ENCODE peak calls at places on chromosome 6, in seven cellular contexts. U, X, W, B, K, Z and M are unnamed samples.

GRCh38 chr6:29958916-29959315 is 16.6 kb downstream of the HLA-A start:
- DNase-seq in U (no peak), X (no peak), W (no peak), B (no peak), K (no peak), Z (no peak), M (no peak)

GRCh38 chr6:32973144-32973854 is 4.9 kb downstream of the BRD2 start:
- DNase-seq in U (peak; percentile 51), X (peak; percentile 65), W (no peak), B (peak; percentile 27), K (peak; percentile 78), Z (peak; percentile 42), M (peak; percentile 71)

GRCh38 chr6:27388293-27389197 is at the start of gene ZNF391:
- DNase-seq in U (peak; percentile 48), X (peak; percentile 95), W (peak; percentile 88), B (peak; percentile 79), K (peak; percentile 82), Z (peak; percentile 56), M (peak; percentile 83)

GRCh38 chr6:50602191-50602810 is 111.0 kb upstream of the TFAP2D start:
- DNase-seq in U (no peak), X (peak; percentile 72), W (peak; percentile 51), B (peak; percentile 76), K (peak; percentile 40), Z (no peak), M (peak; percentile 11)

GRCh38 chr6:41577865-41578713 is 31.9 kb downstream of the FOXP4 start:
- DNase-seq in U (no peak), X (no peak), W (peak; percentile 57), B (peak; percentile 89), K (no peak), Z (no peak), M (peak; percentile 89)

GRCh38 chr6:146595981-146596731 is 2.6 kb upstream of the ADGB start:
- DNase-seq in U (no peak), X (no peak), W (no peak), B (peak; percentile 39), K (no peak), Z (no peak), M (no peak)

GRCh38 chr6:106702451-106703110 is 73.2 kb downstream of the QRSL1 start:
- DNase-seq in U (no peak), X (no peak), W (no peak), B (no peak), K (peak; percentile 89), Z (no peak), M (peak; percentile 68)

GRCh38 chr6:164640946-164641345 is 668.5 kb downstream of the C6orf118 start:
- DNase-seq in U (no peak), X (no peak), W (no peak), B (no peak), K (peak; percentile 10), Z (no peak), M (no peak)

GRCh38 chr6:125507987-125508655 is 206.4 kb upstream of the HDDC2 start:
- DNase-seq in U (no peak), X (peak; percentile 38), W (peak; percentile 19), B (no peak), K (peak; percentile 29), Z (no peak), M (peak; percentile 88)

GRCh38 chr6:11430036-11430435 is 107.5 kb upstream of the TMEM170B start:
- DNase-seq in U (no peak), X (no peak), W (no peak), B (no peak), K (no peak), Z (no peak), M (no peak)

GRCh38 chr6:83341765-83342164 is 89.1 kb downstream of the ME1 start:
- DNase-seq in U (no peak), X (no peak), W (no peak), B (no peak), K (peak; percentile 4), Z (no peak), M (no peak)

GRCh38 chr6:4172368-4172767 is 37.0 kb upstream of the ECI2 start:
- DNase-seq in U (no peak), X (no peak), W (no peak), B (no peak), K (no peak), Z (no peak), M (no peak)

GRCh38 chr6:167102318-167102717 is 20.6 kb upstream of the CCR6 start:
- DNase-seq in U (no peak), X (no peak), W (no peak), B (no peak), K (no peak), Z (no peak), M (no peak)

GRCh38 chr6:138517635-138518034 is 18.3 kb upstream of the NHSL1 start:
- DNase-seq in U (no peak), X (peak; percentile 39), W (peak; percentile 46), B (peak; percentile 68), K (peak; percentile 74), Z (peak; percentile 28), M (peak; percentile 9)

GRCh38 chr6:169923468-169924464 is 172.3 kb downstream of the ERMARD start:
- DNase-seq in U (no peak), X (no peak), W (no peak), B (no peak), K (no peak), Z (no peak), M (no peak)

GRCh38 chr6:40324206-40324605 is 263.0 kb downstream of the LRFN2 start:
- DNase-seq in U (no peak), X (no peak), W (no peak), B (no peak), K (no peak), Z (no peak), M (no peak)

GRCh38 chr6:38021029-38021428 is 201.5 kb downstream of the ZFAND3 start:
- DNase-seq in U (no peak), X (no peak), W (no peak), B (no peak), K (no peak), Z (no peak), M (peak; percentile 84)

GRCh38 chr6:41779793-41780622 is at the start of gene FRS3:
- DNase-seq in U (peak; percentile 96), X (peak; percentile 98), W (peak; percentile 96), B (peak; percentile 98), K (peak; percentile 98), Z (peak; percentile 100), M (peak; percentile 93)

GRCh38 chr6:112085666-112086065 is 1.6 kb downstream of the TUBE1 start:
- DNase-seq in U (no peak), X (no peak), W (no peak), B (no peak), K (no peak), Z (no peak), M (no peak)

GRCh38 chr6:166775180-166775922 is 148.3 kb upstream of the RPS6KA2 start:
- DNase-seq in U (no peak), X (peak; percentile 93), W (peak; percentile 79), B (peak; percentile 77), K (peak; percentile 86), Z (peak; percentile 43), M (peak; percentile 85)

GRCh38 chr6:152983637-152984386 is 971 bp upstream of the FBXO5 start:
- DNase-seq in U (peak; percentile 93), X (peak; percentile 98), W (peak; percentile 85), B (peak; percentile 85), K (peak; percentile 97), Z (peak; percentile 92), M (peak; percentile 44)

GRCh38 chr6:40914005-40914404 is 125.0 kb downstream of the UNC5CL start:
- DNase-seq in U (no peak), X (no peak), W (no peak), B (no peak), K (no peak), Z (no peak), M (no peak)